ENCODE peak calls at places on chromosomes 13 and 19, in five cellular contexts. Y is HCT116, L is fibroblast of lung, M is K562, O is neuronal stem cell. X is an unnamed sample.

GRCh38 chr19:6229951-6230712 is 49.6 kb downstream of the MLLT1 start:
- DNase-seq in Y (peak; percentile 4), L (no peak), M (no peak), O (no peak), X (no peak)

GRCh38 chr19:29855087-29855486 is 43.3 kb downstream of the CCNE1 start:
- DNase-seq in Y (no peak), L (no peak), M (no peak), O (no peak), X (no peak)

GRCh38 chr19:19884583-19884982 is 16.2 kb upstream of the ZNF93 start:
- DNase-seq in Y (no peak), L (no peak), M (no peak), O (no peak), X (no peak)

GRCh38 chr13:108508263-108508662 is 121.1 kb upstream of the MYO16 start:
- DNase-seq in Y (peak; percentile 16), L (peak; percentile 47), M (peak; percentile 27), O (peak; percentile 36), X (peak; percentile 6)

GRCh38 chr19:18401580-18402112 is 4.2 kb upstream of the LRRC25 start:
- DNase-seq in Y (no peak), L (peak; percentile 83), M (peak; percentile 85), O (no peak), X (peak; percentile 39)

GRCh38 chr19:40610396-40611064 is 9.4 kb downstream of the LTBP4 start:
- DNase-seq in Y (no peak), L (no peak), M (no peak), O (no peak), X (no peak)

GRCh38 chr13:59996461-59996860 is 167.3 kb downstream of the DIAPH3 start:
- DNase-seq in Y (no peak), L (no peak), M (no peak), O (no peak), X (no peak)

GRCh38 chr19:54708781-54709180 is 15.5 kb upstream of the KIR3DL3 start:
- DNase-seq in Y (no peak), L (no peak), M (no peak), O (no peak), X (no peak)

GRCh38 chr13:65275838-65276630 is 1954.1 kb downstream of the PCDH9 start:
- DNase-seq in Y (no peak), L (no peak), M (no peak), O (no peak), X (no peak)

GRCh38 chr19:15584541-15585115 is 30.4 kb upstream of the CYP4F8 start:
- DNase-seq in Y (peak; percentile 67), L (peak; percentile 48), M (peak; percentile 82), O (peak; percentile 37), X (peak; percentile 15)

GRCh38 chr13:19817510-19818158 is 34.9 kb upstream of the PSPC1 start:
- DNase-seq in Y (no peak), L (no peak), M (no peak), O (no peak), X (no peak)

GRCh38 chr19:2586196-2586595 is 110.3 kb downstream of the GADD45B start:
- DNase-seq in Y (no peak), L (no peak), M (no peak), O (no peak), X (no peak)

GRCh38 chr13:26253787-26254582 is at the start of gene CDK8:
- DNase-seq in Y (peak; percentile 83), L (peak; percentile 93), M (peak; percentile 90), O (peak; percentile 92), X (peak; percentile 93)

GRCh38 chr13:26255717-26256277 is 1.9 kb downstream of the CDK8 start:
- DNase-seq in Y (no peak), L (peak; percentile 12), M (peak; percentile 24), O (no peak), X (peak; percentile 2)

GRCh38 chr13:26259634-26260033 is 5.7 kb downstream of the CDK8 start:
- DNase-seq in Y (no peak), L (no peak), M (no peak), O (no peak), X (no peak)

GRCh38 chr13:26254583-26255102 is 714 bp downstream of the CDK8 start:
- DNase-seq in Y (no peak), L (peak; percentile 33), M (peak; percentile 55), O (no peak), X (peak; percentile 43)

DNA sequence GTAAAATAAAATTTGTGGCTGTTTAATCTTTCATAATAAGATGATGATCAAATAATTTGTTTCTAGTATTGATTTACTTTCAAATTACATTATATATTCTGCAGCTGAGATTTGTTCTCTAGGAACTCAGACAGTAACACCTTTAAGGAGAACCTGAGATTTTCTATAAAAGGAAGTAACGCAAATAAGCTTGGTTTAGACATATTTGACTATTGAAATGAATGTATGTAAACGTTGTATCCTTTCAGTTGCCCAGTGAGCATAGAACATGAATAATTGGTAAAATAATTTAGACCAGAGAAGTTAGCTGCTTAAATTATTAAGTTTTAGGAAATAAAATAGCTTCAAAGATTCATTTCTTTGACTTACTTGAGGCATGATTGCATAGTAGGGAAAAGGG is 3.1 kb downstream of the CDK8 start:
- DNase-seq in Y (no peak), L (no peak), M (no peak), O (no peak), X (no peak)
- H3K9ac ChIP-seq in Y (no peak overlapping the region), L (no peak overlapping the region), M (no peak overlapping the region), O (no peak overlapping the region), X (no peak overlapping the region)

DNA sequence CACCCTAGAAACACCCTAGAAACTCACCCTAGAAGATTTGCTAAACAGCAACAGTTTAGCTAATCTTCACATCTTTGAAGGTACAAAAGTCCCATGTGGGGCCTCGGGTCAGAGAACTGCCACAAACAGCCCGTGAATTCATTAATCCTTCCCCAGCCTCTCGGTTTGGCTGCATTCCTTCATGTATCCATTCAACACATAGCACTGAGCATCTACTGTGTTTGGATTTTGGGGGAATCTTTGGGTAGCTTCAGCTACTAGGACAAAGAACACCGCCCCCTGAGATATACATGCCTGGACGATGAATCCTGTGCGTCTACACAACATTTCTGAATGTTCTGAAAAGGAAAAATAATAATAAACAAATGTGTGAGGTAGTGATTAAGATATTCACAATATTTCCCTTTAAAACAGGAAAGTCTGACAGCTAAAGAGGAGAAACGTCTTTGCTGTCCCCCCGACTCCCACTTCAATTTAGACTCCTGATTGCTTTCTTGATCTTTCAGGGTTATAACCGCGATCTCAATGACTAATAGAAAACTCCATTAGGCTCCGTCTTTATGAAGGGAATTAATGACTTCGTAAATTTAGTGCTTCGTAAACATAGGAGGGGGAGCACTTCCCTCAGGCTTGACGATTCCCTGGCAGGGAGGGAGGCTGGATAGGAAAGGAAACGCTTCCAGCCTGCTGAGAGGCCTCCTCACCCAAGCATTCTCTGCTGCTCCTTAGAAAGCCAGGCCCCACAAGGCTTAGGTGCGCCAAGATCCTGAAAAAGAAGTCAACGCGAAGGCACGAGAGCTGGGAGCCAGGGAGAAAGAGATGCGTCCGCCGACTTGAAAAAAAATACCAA is 63.7 kb downstream of the ALOX5AP start:
- DNase-seq in Y (no peak), L (peak; percentile 39), M (no peak), O (no peak), X (peak; percentile 77)
- H3K9ac ChIP-seq in Y (no peak overlapping the region), L (no peak overlapping the region), M (no peak overlapping the region), O (no peak overlapping the region), X (peak overlapping the region; percentile 43)

DNA sequence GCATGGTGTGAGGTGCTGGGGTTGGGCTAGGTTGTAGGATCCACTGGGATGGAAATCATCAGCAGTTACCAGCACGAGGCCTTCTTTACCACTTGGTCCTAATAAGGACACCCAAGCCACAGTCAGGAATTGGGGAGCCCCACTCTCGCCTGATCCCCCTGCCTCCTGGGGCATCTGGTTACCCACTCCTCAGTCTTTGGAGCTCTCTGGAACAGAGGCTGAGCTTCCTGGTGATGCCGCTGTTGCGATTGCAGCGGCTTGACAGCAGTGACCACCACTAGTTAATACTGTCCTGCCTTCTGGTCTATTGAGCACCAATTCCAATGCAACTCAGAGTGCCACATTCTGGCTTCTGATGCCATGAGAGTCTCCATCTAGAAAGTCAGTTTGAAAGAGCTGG is 13.5 kb downstream of the TMEM272 start:
- DNase-seq in Y (no peak), L (no peak), M (no peak), O (no peak), X (no peak)
- H3K9ac ChIP-seq in Y (no peak overlapping the region), L (no peak overlapping the region), M (no peak overlapping the region), O (no peak overlapping the region), X (no peak overlapping the region)

GRCh38 chr13:91101436-91101835 is 246.1 kb upstream of the MIR17HG start:
- DNase-seq in Y (no peak), L (no peak), M (no peak), O (no peak), X (no peak)
- H3K9ac ChIP-seq in Y (no peak overlapping the region), L (no peak overlapping the region), M (no peak overlapping the region), O (no peak overlapping the region), X (no peak overlapping the region)

GRCh38 chr13:37406031-37406430 is 192.5 kb downstream of the POSTN start:
- DNase-seq in Y (no peak), L (no peak), M (no peak), O (no peak), X (no peak)

GRCh38 chr13:37407156-37407555 is 191.4 kb downstream of the POSTN start:
- DNase-seq in Y (no peak), L (no peak), M (no peak), O (no peak), X (no peak)

GRCh38 chr13:37409756-37410155 is 188.8 kb downstream of the POSTN start:
- DNase-seq in Y (no peak), L (peak; percentile 11), M (no peak), O (no peak), X (peak; percentile 87)

DNA sequence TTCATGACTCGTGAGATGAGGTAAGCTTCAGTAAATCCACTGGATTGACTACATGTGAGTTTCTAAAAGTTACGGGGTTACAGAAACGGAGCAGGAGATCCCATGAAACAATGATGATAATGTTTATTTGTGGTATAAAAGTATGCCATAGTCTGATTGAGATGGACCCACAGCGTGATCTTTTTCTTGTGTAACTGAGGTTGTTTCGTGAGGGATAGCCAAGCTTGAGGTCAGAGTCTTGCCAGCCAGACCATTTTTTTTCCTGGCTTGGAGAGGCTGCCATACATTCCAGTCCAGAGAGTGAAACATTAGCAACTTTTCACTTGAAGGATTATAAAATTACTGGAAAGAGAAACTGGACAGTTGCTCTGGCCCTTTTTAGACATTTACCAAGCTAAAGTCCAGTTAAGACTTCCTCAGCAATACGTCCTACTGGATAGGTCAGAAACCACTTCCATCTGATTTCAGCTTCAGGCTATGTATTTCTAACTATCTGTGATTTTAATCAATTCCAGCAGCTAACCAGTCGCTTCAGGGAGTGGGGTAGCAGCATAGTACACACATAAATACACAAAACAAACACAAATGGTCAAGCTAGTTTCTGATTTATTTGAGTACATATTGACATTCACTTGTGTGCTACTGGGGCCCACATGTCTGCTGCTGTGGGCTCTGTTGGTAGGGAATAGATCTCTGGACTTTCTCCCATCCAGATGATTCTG is 194.6 kb downstream of the POSTN start:
- DNase-seq in Y (no peak), L (peak; percentile 91), M (no peak), O (no peak), X (peak; percentile 99)
- H3K9ac ChIP-seq in Y (no peak overlapping the region), L (no peak overlapping the region), M (no peak overlapping the region), O (no peak overlapping the region), X (peak overlapping the region; percentile 63)

GRCh38 chr19:50836543-50837195 is 3.3 kb upstream of the KLK15 start:
- DNase-seq in Y (no peak), L (no peak), M (no peak), O (no peak), X (no peak)
- H3K9ac ChIP-seq in Y (peak overlapping the region; percentile 68), L (no peak overlapping the region), M (peak overlapping the region; percentile 94), O (no peak overlapping the region), X (no peak overlapping the region)

X was measured in astrocyte.